ENCODE peak calls at places on chromosomes 7 and 10, in seven cellular contexts. Q, S, G, K, P, B and J are unnamed samples.
A peak's percentile ranks its signal among the peaks of the same experiment; 100 is the strongest.

GRCh38 chr10:7475046-7475860 is 64.4 kb upstream of the SFMBT2 start:
- DNase-seq in Q (no peak), S (peak; percentile 84), G (peak; percentile 24), K (peak; percentile 67), P (no peak), B (no peak), J (peak; percentile 77)

GRCh38 chr10:126062132-126063032 is 166.0 kb downstream of the FANK1 start:
- DNase-seq in Q (peak; percentile 98), S (peak; percentile 22), G (no peak), K (no peak), P (peak; percentile 95), B (peak; percentile 99), J (no peak)

GRCh38 chr7:67478066-67478465 is 481.4 kb downstream of the TYW1 start:
- DNase-seq in Q (no peak), S (peak; percentile 19), G (peak; percentile 21), K (no peak), P (no peak), B (no peak), J (no peak)

GRCh38 chr10:986137-986825 is 2.0 kb upstream of the GTPBP4 start:
- DNase-seq in Q (peak; percentile 79), S (no peak), G (no peak), K (no peak), P (peak; percentile 52), B (peak; percentile 49), J (no peak)

GRCh38 chr7:115015619-115016018 is 93.7 kb downstream of the MDFIC start:
- DNase-seq in Q (peak; percentile 97), S (peak; percentile 66), G (no peak), K (no peak), P (peak; percentile 93), B (peak; percentile 98), J (no peak)

GRCh38 chr10:28951484-28951883 is 274.2 kb downstream of the BAMBI start:
- DNase-seq in Q (no peak), S (no peak), G (no peak), K (no peak), P (no peak), B (no peak), J (no peak)

GRCh38 chr7:41224063-41224763 is 478.7 kb downstream of the INHBA start:
- DNase-seq in Q (peak; percentile 78), S (no peak), G (no peak), K (no peak), P (peak; percentile 97), B (peak; percentile 32), J (no peak)

GRCh38 chr7:159231017-159231416 is 86.3 kb upstream of the VIPR2 start:
- DNase-seq in Q (no peak), S (no peak), G (no peak), K (no peak), P (no peak), B (no peak), J (no peak)

GRCh38 chr10:59578741-59579140 is 130.9 kb downstream of the SLC16A9 start:
- DNase-seq in Q (no peak), S (no peak), G (no peak), K (no peak), P (no peak), B (no peak), J (no peak)
- H3K23ac ChIP-seq in Q (no peak overlapping the region), S (no peak overlapping the region), G (no peak overlapping the region), K (no peak overlapping the region), P (no peak overlapping the region), B (no peak overlapping the region), J (no peak overlapping the region)

GRCh38 chr10:84798333-84798732 is 469.9 kb downstream of the CCSER2 start:
- DNase-seq in Q (no peak), S (no peak), G (no peak), K (no peak), P (no peak), B (no peak), J (no peak)

GRCh38 chr10:84805149-84805548 is 476.8 kb downstream of the CCSER2 start:
- DNase-seq in Q (no peak), S (no peak), G (no peak), K (no peak), P (no peak), B (no peak), J (no peak)

DNA sequence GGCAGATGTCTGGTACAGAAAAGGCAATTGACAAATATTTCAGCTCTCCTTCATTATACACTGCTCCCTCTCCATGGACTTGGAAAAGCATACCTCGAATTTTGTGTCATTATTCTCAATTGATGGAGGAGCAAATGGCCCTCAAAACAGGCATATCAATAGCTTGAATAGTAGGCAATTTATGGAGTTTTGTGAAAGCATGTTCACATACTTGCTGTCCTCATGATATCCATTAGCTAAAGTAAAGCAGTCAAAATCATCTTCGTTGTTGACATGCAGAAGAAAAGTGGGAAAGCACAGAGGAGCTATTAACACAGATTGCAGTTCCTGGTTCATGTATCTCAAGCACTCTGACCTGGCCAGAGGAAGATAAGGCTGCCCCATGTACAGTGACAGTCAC is 472.8 kb downstream of the CCSER2 start:
- DNase-seq in Q (no peak), S (no peak), G (no peak), K (no peak), P (no peak), B (no peak), J (no peak)
- H3K23ac ChIP-seq in Q (no peak overlapping the region), S (no peak overlapping the region), G (no peak overlapping the region), K (no peak overlapping the region), P (no peak overlapping the region), B (no peak overlapping the region), J (no peak overlapping the region)

GRCh38 chr10:131926743-131927595 is 26.2 kb downstream of the PPP2R2D start:
- DNase-seq in Q (no peak), S (no peak), G (no peak), K (no peak), P (no peak), B (no peak), J (no peak)

GRCh38 chr10:131928248-131929095 is 27.7 kb downstream of the PPP2R2D start:
- DNase-seq in Q (peak; percentile 51), S (no peak), G (no peak), K (no peak), P (peak; percentile 68), B (peak; percentile 33), J (no peak)

GRCh38 chr10:131930586-131931330 is 29.9 kb downstream of the PPP2R2D start:
- DNase-seq in Q (no peak), S (no peak), G (no peak), K (no peak), P (no peak), B (no peak), J (no peak)

GRCh38 chr10:131930150-131930549 is 29.3 kb downstream of the PPP2R2D start:
- DNase-seq in Q (no peak), S (no peak), G (no peak), K (no peak), P (no peak), B (no peak), J (no peak)

GRCh38 chr10:131929122-131929845 is 28.5 kb downstream of the PPP2R2D start:
- DNase-seq in Q (no peak), S (peak; percentile 91), G (no peak), K (no peak), P (peak; percentile 44), B (peak; percentile 15), J (peak; percentile 43)
- H3K23ac ChIP-seq in Q (no peak overlapping the region), S (no peak overlapping the region), G (no peak overlapping the region), K (no peak overlapping the region), P (no peak overlapping the region), B (no peak overlapping the region), J (no peak overlapping the region)

DNA sequence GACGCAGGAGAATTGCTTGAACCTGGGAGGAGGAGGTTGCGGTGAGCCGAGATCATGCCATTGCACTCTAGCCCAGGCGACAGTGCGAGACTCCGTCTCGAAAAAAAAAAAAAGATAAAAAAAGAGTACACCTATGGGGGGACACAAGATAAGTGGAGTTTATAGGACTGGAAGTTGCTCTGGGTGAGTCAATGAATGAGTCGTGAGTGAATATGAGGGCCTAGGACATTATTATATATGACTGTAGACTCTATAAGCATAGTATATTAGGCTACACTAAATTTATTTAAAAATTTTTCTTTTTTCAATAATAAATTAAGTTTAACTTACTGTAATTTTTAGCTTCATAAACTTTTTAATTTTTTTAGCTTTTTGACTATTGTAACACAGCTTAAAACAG is 19.4 kb upstream of the SGCE start:
- DNase-seq in Q (peak; percentile 12), S (no peak), G (no peak), K (no peak), P (no peak), B (no peak), J (no peak)
- H3K23ac ChIP-seq in Q (no peak overlapping the region), S (no peak overlapping the region), G (no peak overlapping the region), K (no peak overlapping the region), P (no peak overlapping the region), B (no peak overlapping the region), J (no peak overlapping the region)

GRCh38 chr10:43215758-43216455 is 51.0 kb downstream of the RASGEF1A start:
- DNase-seq in Q (no peak), S (no peak), G (no peak), K (no peak), P (no peak), B (no peak), J (no peak)
- H3K23ac ChIP-seq in Q (no peak overlapping the region), S (no peak overlapping the region), G (no peak overlapping the region), K (no peak overlapping the region), P (no peak overlapping the region), B (no peak overlapping the region), J (no peak overlapping the region)

GRCh38 chr7:116509982-116510579 is 10.5 kb downstream of the CAV2 start:
- DNase-seq in Q (peak; percentile 31), S (no peak), G (no peak), K (no peak), P (no peak), B (no peak), J (no peak)
- H3K23ac ChIP-seq in Q (no peak overlapping the region), S (no peak overlapping the region), G (no peak overlapping the region), K (no peak overlapping the region), P (no peak overlapping the region), B (no peak overlapping the region), J (no peak overlapping the region)

DNA sequence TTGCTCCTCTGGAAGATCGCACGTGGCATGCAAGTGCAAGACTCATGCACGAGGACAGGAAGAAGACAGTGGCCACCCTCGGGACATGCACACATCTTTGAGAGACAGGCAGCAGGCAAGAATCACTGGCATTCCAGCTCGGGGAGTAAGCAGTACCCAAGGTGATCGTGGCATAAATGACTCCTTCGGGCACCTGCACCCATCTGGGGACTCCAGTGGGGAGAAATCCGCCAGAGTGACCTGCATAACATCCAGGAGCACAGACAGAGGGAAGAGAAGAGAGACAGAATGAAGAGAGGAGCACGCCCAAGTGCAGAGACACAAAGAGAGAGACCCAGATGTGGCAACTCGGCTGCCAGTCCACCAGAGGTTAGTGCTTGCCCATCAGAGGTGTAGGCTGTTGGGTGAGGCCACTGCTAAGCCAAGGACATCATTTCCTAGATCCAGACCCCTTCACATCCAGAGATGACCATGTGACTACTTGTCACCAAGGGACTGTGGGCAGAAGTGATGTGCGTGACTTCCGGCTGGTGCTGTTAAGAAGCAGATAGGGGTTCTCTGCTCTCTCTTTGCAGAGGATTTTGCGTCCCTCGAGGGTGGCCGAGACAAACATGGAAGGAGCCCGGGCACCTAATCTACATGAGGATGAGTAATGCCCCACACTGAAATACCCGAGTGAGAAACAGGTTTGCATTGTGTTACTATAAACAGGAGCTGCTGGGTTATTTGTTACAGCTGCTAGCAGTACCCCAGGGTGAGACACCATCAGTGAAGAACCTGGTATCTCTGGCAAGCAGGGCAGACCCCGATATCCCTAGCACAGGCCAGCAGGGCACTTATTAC is 80.6 kb downstream of the VWA2 start:
- DNase-seq in Q (no peak), S (no peak), G (no peak), K (no peak), P (no peak), B (no peak), J (no peak)
- H3K23ac ChIP-seq in Q (no peak overlapping the region), S (no peak overlapping the region), G (no peak overlapping the region), K (no peak overlapping the region), P (no peak overlapping the region), B (no peak overlapping the region), J (no peak overlapping the region)